ENCODE peak calls at places on chromosome 20, in ten cellular contexts. One of them, this sample, is unnamed.

GRCh38 chr20:9503530-9504251 is 10.7 kb upstream of the LAMP5 start:
- DNase-seq in nephron progenitor cell: no peak
- DNase-seq in uterus: no peak
- DNase-seq in non-pigmented ciliary epithelial cell: no peak
- DNase-seq in NCI-H1092 treated with DMSO at 0.1 percent for 48 hours: no peak
- DNase-seq in activated T-helper 9 cell treated with anti-CD3 and anti-CD28 coated beads, Interleukin-2, amount 50 U/mL, for 16 hours: no peak
- DNase-seq in mesenteric fat pad: no peak
- DNase-seq in endothelial cell of umbilical vein: no peak
- DNase-seq in foreskin fibroblast: peak
- DNase-seq in frontal cortex: no peak
- DNase-seq in this sample: no peak

GRCh38 chr20:44079291-44079690 is 107.7 kb downstream of the JPH2 start:
- DNase-seq in endothelial cell of umbilical vein: no peak
- DNase-seq in uterus: no peak
- DNase-seq in non-pigmented ciliary epithelial cell: no peak
- DNase-seq in nephron progenitor cell: no peak
- DNase-seq in mesenteric fat pad: no peak
- DNase-seq in frontal cortex: no peak
- DNase-seq in NCI-H1092 treated with DMSO at 0.1 percent for 48 hours: no peak
- DNase-seq in activated T-helper 9 cell treated with anti-CD3 and anti-CD28 coated beads, Interleukin-2, amount 50 U/mL, for 16 hours: no peak
- DNase-seq in foreskin fibroblast: peak
- DNase-seq in this sample: no peak

GRCh38 chr20:19077370-19078220 is 134.8 kb upstream of the SLC24A3 start:
- DNase-seq in endothelial cell of umbilical vein: no peak
- DNase-seq in nephron progenitor cell: no peak
- DNase-seq in activated T-helper 9 cell treated with anti-CD3 and anti-CD28 coated beads, Interleukin-2, amount 50 U/mL, for 16 hours: no peak
- DNase-seq in frontal cortex: no peak
- DNase-seq in NCI-H1092 treated with DMSO at 0.1 percent for 48 hours: no peak
- DNase-seq in foreskin fibroblast: no peak
- DNase-seq in uterus: no peak
- DNase-seq in mesenteric fat pad: no peak
- DNase-seq in non-pigmented ciliary epithelial cell: no peak
- DNase-seq in this sample: no peak

GRCh38 chr20:33373735-33374605 is 27.3 kb downstream of the CDK5RAP1 start:
- DNase-seq in nephron progenitor cell: no peak
- DNase-seq in frontal cortex: no peak
- DNase-seq in activated T-helper 9 cell treated with anti-CD3 and anti-CD28 coated beads, Interleukin-2, amount 50 U/mL, for 16 hours: no peak
- DNase-seq in foreskin fibroblast: peak
- DNase-seq in uterus: no peak
- DNase-seq in endothelial cell of umbilical vein: peak
- DNase-seq in NCI-H1092 treated with DMSO at 0.1 percent for 48 hours: no peak
- DNase-seq in non-pigmented ciliary epithelial cell: peak
- DNase-seq in mesenteric fat pad: no peak
- DNase-seq in this sample: peak

GRCh38 chr20:45947110-45947866 is 12.8 kb downstream of the PCIF1 start:
- DNase-seq in frontal cortex: no peak
- DNase-seq in non-pigmented ciliary epithelial cell: no peak
- DNase-seq in foreskin fibroblast: no peak
- DNase-seq in nephron progenitor cell: no peak
- DNase-seq in uterus: no peak
- DNase-seq in endothelial cell of umbilical vein: no peak
- DNase-seq in activated T-helper 9 cell treated with anti-CD3 and anti-CD28 coated beads, Interleukin-2, amount 50 U/mL, for 16 hours: no peak
- DNase-seq in mesenteric fat pad: no peak
- DNase-seq in NCI-H1092 treated with DMSO at 0.1 percent for 48 hours: no peak
- DNase-seq in this sample: no peak

GRCh38 chr20:20843982-20844381 is 131.5 kb upstream of the RALGAPA2 start:
- DNase-seq in NCI-H1092 treated with DMSO at 0.1 percent for 48 hours: no peak
- DNase-seq in mesenteric fat pad: no peak
- DNase-seq in endothelial cell of umbilical vein: no peak
- DNase-seq in uterus: no peak
- DNase-seq in activated T-helper 9 cell treated with anti-CD3 and anti-CD28 coated beads, Interleukin-2, amount 50 U/mL, for 16 hours: no peak
- DNase-seq in nephron progenitor cell: no peak
- DNase-seq in frontal cortex: no peak
- DNase-seq in non-pigmented ciliary epithelial cell: no peak
- DNase-seq in foreskin fibroblast: no peak
- DNase-seq in this sample: no peak

GRCh38 chr20:3162080-3162611 is 2.5 kb upstream of the FASTKD5 start:
- DNase-seq in nephron progenitor cell: no peak
- DNase-seq in endothelial cell of umbilical vein: no peak
- DNase-seq in frontal cortex: peak
- DNase-seq in NCI-H1092 treated with DMSO at 0.1 percent for 48 hours: peak
- DNase-seq in uterus: no peak
- DNase-seq in non-pigmented ciliary epithelial cell: no peak
- DNase-seq in foreskin fibroblast: no peak
- DNase-seq in activated T-helper 9 cell treated with anti-CD3 and anti-CD28 coated beads, Interleukin-2, amount 50 U/mL, for 16 hours: no peak
- DNase-seq in mesenteric fat pad: peak
- DNase-seq in this sample: peak

GRCh38 chr20:40283689-40284088 is 405.3 kb downstream of the MAFB start:
- DNase-seq in non-pigmented ciliary epithelial cell: no peak
- DNase-seq in activated T-helper 9 cell treated with anti-CD3 and anti-CD28 coated beads, Interleukin-2, amount 50 U/mL, for 16 hours: no peak
- DNase-seq in frontal cortex: no peak
- DNase-seq in endothelial cell of umbilical vein: no peak
- DNase-seq in nephron progenitor cell: no peak
- DNase-seq in foreskin fibroblast: no peak
- DNase-seq in uterus: no peak
- DNase-seq in mesenteric fat pad: no peak
- DNase-seq in NCI-H1092 treated with DMSO at 0.1 percent for 48 hours: no peak
- DNase-seq in this sample: no peak

GRCh38 chr20:13384132-13384531 is 163.1 kb downstream of the ISM1 start:
- DNase-seq in nephron progenitor cell: no peak
- DNase-seq in frontal cortex: no peak
- DNase-seq in non-pigmented ciliary epithelial cell: no peak
- DNase-seq in NCI-H1092 treated with DMSO at 0.1 percent for 48 hours: no peak
- DNase-seq in uterus: no peak
- DNase-seq in activated T-helper 9 cell treated with anti-CD3 and anti-CD28 coated beads, Interleukin-2, amount 50 U/mL, for 16 hours: no peak
- DNase-seq in endothelial cell of umbilical vein: no peak
- DNase-seq in foreskin fibroblast: no peak
- DNase-seq in mesenteric fat pad: no peak
- DNase-seq in this sample: no peak

GRCh38 chr20:6583134-6583738 is 184.2 kb upstream of the BMP2 start:
- DNase-seq in non-pigmented ciliary epithelial cell: no peak
- DNase-seq in NCI-H1092 treated with DMSO at 0.1 percent for 48 hours: peak
- DNase-seq in foreskin fibroblast: peak
- DNase-seq in uterus: peak
- DNase-seq in frontal cortex: peak
- DNase-seq in endothelial cell of umbilical vein: peak
- DNase-seq in activated T-helper 9 cell treated with anti-CD3 and anti-CD28 coated beads, Interleukin-2, amount 50 U/mL, for 16 hours: no peak
- DNase-seq in mesenteric fat pad: no peak
- DNase-seq in nephron progenitor cell: peak
- DNase-seq in this sample: peak

GRCh38 chr20:50904067-50904570 is 27.1 kb downstream of the ADNP start:
- DNase-seq in NCI-H1092 treated with DMSO at 0.1 percent for 48 hours: no peak
- DNase-seq in frontal cortex: no peak
- DNase-seq in activated T-helper 9 cell treated with anti-CD3 and anti-CD28 coated beads, Interleukin-2, amount 50 U/mL, for 16 hours: no peak
- DNase-seq in nephron progenitor cell: no peak
- DNase-seq in mesenteric fat pad: no peak
- DNase-seq in uterus: no peak
- DNase-seq in endothelial cell of umbilical vein: no peak
- DNase-seq in foreskin fibroblast: no peak
- DNase-seq in non-pigmented ciliary epithelial cell: no peak
- DNase-seq in this sample: no peak

GRCh38 chr20:6828794-6829423 is 61.4 kb downstream of the BMP2 start:
- DNase-seq in non-pigmented ciliary epithelial cell: peak
- DNase-seq in frontal cortex: peak
- DNase-seq in activated T-helper 9 cell treated with anti-CD3 and anti-CD28 coated beads, Interleukin-2, amount 50 U/mL, for 16 hours: no peak
- DNase-seq in nephron progenitor cell: peak
- DNase-seq in uterus: peak
- DNase-seq in NCI-H1092 treated with DMSO at 0.1 percent for 48 hours: peak
- DNase-seq in endothelial cell of umbilical vein: peak
- DNase-seq in mesenteric fat pad: no peak
- DNase-seq in foreskin fibroblast: peak
- DNase-seq in this sample: peak

GRCh38 chr20:59403261-59403961 is 103.0 kb downstream of the EDN3 start:
- DNase-seq in non-pigmented ciliary epithelial cell: no peak
- DNase-seq in endothelial cell of umbilical vein: peak
- DNase-seq in foreskin fibroblast: peak
- DNase-seq in nephron progenitor cell: peak
- DNase-seq in frontal cortex: peak
- DNase-seq in uterus: no peak
- DNase-seq in NCI-H1092 treated with DMSO at 0.1 percent for 48 hours: peak
- DNase-seq in mesenteric fat pad: peak
- DNase-seq in activated T-helper 9 cell treated with anti-CD3 and anti-CD28 coated beads, Interleukin-2, amount 50 U/mL, for 16 hours: peak
- DNase-seq in this sample: peak

GRCh38 chr20:24834310-24834709 is 114.8 kb upstream of the CST7 start:
- DNase-seq in uterus: no peak
- DNase-seq in non-pigmented ciliary epithelial cell: no peak
- DNase-seq in activated T-helper 9 cell treated with anti-CD3 and anti-CD28 coated beads, Interleukin-2, amount 50 U/mL, for 16 hours: no peak
- DNase-seq in NCI-H1092 treated with DMSO at 0.1 percent for 48 hours: no peak
- DNase-seq in foreskin fibroblast: no peak
- DNase-seq in endothelial cell of umbilical vein: no peak
- DNase-seq in nephron progenitor cell: no peak
- DNase-seq in frontal cortex: no peak
- DNase-seq in mesenteric fat pad: no peak
- DNase-seq in this sample: no peak

GRCh38 chr20:363319-364078 is 16.6 kb downstream of the NRSN2 start:
- DNase-seq in nephron progenitor cell: no peak
- DNase-seq in frontal cortex: no peak
- DNase-seq in activated T-helper 9 cell treated with anti-CD3 and anti-CD28 coated beads, Interleukin-2, amount 50 U/mL, for 16 hours: no peak
- DNase-seq in non-pigmented ciliary epithelial cell: no peak
- DNase-seq in uterus: no peak
- DNase-seq in NCI-H1092 treated with DMSO at 0.1 percent for 48 hours: no peak
- DNase-seq in foreskin fibroblast: peak
- DNase-seq in mesenteric fat pad: no peak
- DNase-seq in endothelial cell of umbilical vein: no peak
- DNase-seq in this sample: no peak

GRCh38 chr20:41177636-41178035 is 40.3 kb downstream of the PLCG1 start:
- DNase-seq in nephron progenitor cell: no peak
- DNase-seq in endothelial cell of umbilical vein: peak
- DNase-seq in frontal cortex: no peak
- DNase-seq in mesenteric fat pad: peak
- DNase-seq in activated T-helper 9 cell treated with anti-CD3 and anti-CD28 coated beads, Interleukin-2, amount 50 U/mL, for 16 hours: no peak
- DNase-seq in non-pigmented ciliary epithelial cell: peak
- DNase-seq in foreskin fibroblast: peak
- DNase-seq in uterus: peak
- DNase-seq in NCI-H1092 treated with DMSO at 0.1 percent for 48 hours: no peak
- DNase-seq in this sample: no peak

GRCh38 chr20:47857994-47858557 is 72.8 kb upstream of the SULF2 start:
- DNase-seq in activated T-helper 9 cell treated with anti-CD3 and anti-CD28 coated beads, Interleukin-2, amount 50 U/mL, for 16 hours: no peak
- DNase-seq in foreskin fibroblast: no peak
- DNase-seq in NCI-H1092 treated with DMSO at 0.1 percent for 48 hours: no peak
- DNase-seq in mesenteric fat pad: no peak
- DNase-seq in frontal cortex: no peak
- DNase-seq in nephron progenitor cell: no peak
- DNase-seq in endothelial cell of umbilical vein: peak
- DNase-seq in non-pigmented ciliary epithelial cell: no peak
- DNase-seq in uterus: peak
- DNase-seq in this sample: no peak

GRCh38 chr20:3825526-3825925 is 5.2 kb downstream of the AP5S1 start:
- DNase-seq in NCI-H1092 treated with DMSO at 0.1 percent for 48 hours: no peak
- DNase-seq in mesenteric fat pad: no peak
- DNase-seq in frontal cortex: no peak
- DNase-seq in activated T-helper 9 cell treated with anti-CD3 and anti-CD28 coated beads, Interleukin-2, amount 50 U/mL, for 16 hours: no peak
- DNase-seq in endothelial cell of umbilical vein: no peak
- DNase-seq in foreskin fibroblast: no peak
- DNase-seq in uterus: no peak
- DNase-seq in nephron progenitor cell: no peak
- DNase-seq in non-pigmented ciliary epithelial cell: no peak
- DNase-seq in this sample: no peak

GRCh38 chr20:57392512-57393271 is 1.5 kb downstream of the RBM38 start:
- DNase-seq in NCI-H1092 treated with DMSO at 0.1 percent for 48 hours: no peak
- DNase-seq in mesenteric fat pad: no peak
- DNase-seq in frontal cortex: no peak
- DNase-seq in non-pigmented ciliary epithelial cell: no peak
- DNase-seq in nephron progenitor cell: no peak
- DNase-seq in foreskin fibroblast: no peak
- DNase-seq in endothelial cell of umbilical vein: no peak
- DNase-seq in activated T-helper 9 cell treated with anti-CD3 and anti-CD28 coated beads, Interleukin-2, amount 50 U/mL, for 16 hours: peak
- DNase-seq in uterus: no peak
- DNase-seq in this sample: peak

GRCh38 chr20:13173201-13173600 is 47.9 kb upstream of the ISM1 start:
- DNase-seq in non-pigmented ciliary epithelial cell: no peak
- DNase-seq in nephron progenitor cell: no peak
- DNase-seq in foreskin fibroblast: no peak
- DNase-seq in endothelial cell of umbilical vein: no peak
- DNase-seq in NCI-H1092 treated with DMSO at 0.1 percent for 48 hours: no peak
- DNase-seq in activated T-helper 9 cell treated with anti-CD3 and anti-CD28 coated beads, Interleukin-2, amount 50 U/mL, for 16 hours: no peak
- DNase-seq in frontal cortex: no peak
- DNase-seq in uterus: no peak
- DNase-seq in mesenteric fat pad: no peak
- DNase-seq in this sample: no peak

GRCh38 chr20:2387180-2387577 is 6.5 kb downstream of the TGM6 start:
- DNase-seq in endothelial cell of umbilical vein: peak
- DNase-seq in mesenteric fat pad: no peak
- DNase-seq in NCI-H1092 treated with DMSO at 0.1 percent for 48 hours: no peak
- DNase-seq in foreskin fibroblast: peak
- DNase-seq in nephron progenitor cell: peak
- DNase-seq in activated T-helper 9 cell treated with anti-CD3 and anti-CD28 coated beads, Interleukin-2, amount 50 U/mL, for 16 hours: peak
- DNase-seq in non-pigmented ciliary epithelial cell: no peak
- DNase-seq in frontal cortex: no peak
- DNase-seq in uterus: no peak
- DNase-seq in this sample: no peak

GRCh38 chr20:19821605-19822004 is 63.5 kb downstream of the RIN2 start:
- DNase-seq in uterus: no peak
- DNase-seq in activated T-helper 9 cell treated with anti-CD3 and anti-CD28 coated beads, Interleukin-2, amount 50 U/mL, for 16 hours: no peak
- DNase-seq in frontal cortex: no peak
- DNase-seq in foreskin fibroblast: no peak
- DNase-seq in NCI-H1092 treated with DMSO at 0.1 percent for 48 hours: no peak
- DNase-seq in endothelial cell of umbilical vein: no peak
- DNase-seq in mesenteric fat pad: no peak
- DNase-seq in nephron progenitor cell: no peak
- DNase-seq in non-pigmented ciliary epithelial cell: no peak
- DNase-seq in this sample: no peak

GRCh38 chr20:3237958-3238615 is 903 bp downstream of the SLC4A11 start:
- DNase-seq in activated T-helper 9 cell treated with anti-CD3 and anti-CD28 coated beads, Interleukin-2, amount 50 U/mL, for 16 hours: no peak
- DNase-seq in foreskin fibroblast: no peak
- DNase-seq in frontal cortex: no peak
- DNase-seq in non-pigmented ciliary epithelial cell: no peak
- DNase-seq in uterus: no peak
- DNase-seq in nephron progenitor cell: peak
- DNase-seq in mesenteric fat pad: no peak
- DNase-seq in endothelial cell of umbilical vein: no peak
- DNase-seq in NCI-H1092 treated with DMSO at 0.1 percent for 48 hours: no peak
- DNase-seq in this sample: no peak

GRCh38 chr20:50302463-50303041 is 111.9 kb downstream of the CEBPB start:
- DNase-seq in foreskin fibroblast: peak
- DNase-seq in mesenteric fat pad: no peak
- DNase-seq in frontal cortex: no peak
- DNase-seq in activated T-helper 9 cell treated with anti-CD3 and anti-CD28 coated beads, Interleukin-2, amount 50 U/mL, for 16 hours: no peak
- DNase-seq in uterus: no peak
- DNase-seq in endothelial cell of umbilical vein: no peak
- DNase-seq in NCI-H1092 treated with DMSO at 0.1 percent for 48 hours: no peak
- DNase-seq in non-pigmented ciliary epithelial cell: no peak
- DNase-seq in nephron progenitor cell: no peak
- DNase-seq in this sample: no peak

GRCh38 chr20:37516697-37517370 is 4.2 kb upstream of the NNAT start:
- DNase-seq in activated T-helper 9 cell treated with anti-CD3 and anti-CD28 coated beads, Interleukin-2, amount 50 U/mL, for 16 hours: no peak
- DNase-seq in non-pigmented ciliary epithelial cell: no peak
- DNase-seq in uterus: no peak
- DNase-seq in mesenteric fat pad: peak
- DNase-seq in NCI-H1092 treated with DMSO at 0.1 percent for 48 hours: peak
- DNase-seq in nephron progenitor cell: no peak
- DNase-seq in endothelial cell of umbilical vein: no peak
- DNase-seq in frontal cortex: no peak
- DNase-seq in foreskin fibroblast: peak
- DNase-seq in this sample: no peak

GRCh38 chr20:32893878-32894483 is 35.3 kb downstream of the EFCAB8 start:
- DNase-seq in foreskin fibroblast: peak
- DNase-seq in endothelial cell of umbilical vein: no peak
- DNase-seq in activated T-helper 9 cell treated with anti-CD3 and anti-CD28 coated beads, Interleukin-2, amount 50 U/mL, for 16 hours: no peak
- DNase-seq in non-pigmented ciliary epithelial cell: no peak
- DNase-seq in nephron progenitor cell: peak
- DNase-seq in uterus: no peak
- DNase-seq in mesenteric fat pad: no peak
- DNase-seq in NCI-H1092 treated with DMSO at 0.1 percent for 48 hours: no peak
- DNase-seq in frontal cortex: no peak
- DNase-seq in this sample: peak

GRCh38 chr20:9054176-9054575 is 14.7 kb upstream of the PLCB4 start:
- DNase-seq in uterus: no peak
- DNase-seq in frontal cortex: no peak
- DNase-seq in activated T-helper 9 cell treated with anti-CD3 and anti-CD28 coated beads, Interleukin-2, amount 50 U/mL, for 16 hours: no peak
- DNase-seq in NCI-H1092 treated with DMSO at 0.1 percent for 48 hours: no peak
- DNase-seq in endothelial cell of umbilical vein: no peak
- DNase-seq in foreskin fibroblast: peak
- DNase-seq in nephron progenitor cell: no peak
- DNase-seq in mesenteric fat pad: no peak
- DNase-seq in non-pigmented ciliary epithelial cell: no peak
- DNase-seq in this sample: no peak

GRCh38 chr20:47357296-47358051 is 975 bp upstream of the ZMYND8 start:
- DNase-seq in mesenteric fat pad: peak
- DNase-seq in frontal cortex: no peak
- DNase-seq in foreskin fibroblast: peak
- DNase-seq in uterus: peak
- DNase-seq in nephron progenitor cell: peak
- DNase-seq in non-pigmented ciliary epithelial cell: no peak
- DNase-seq in endothelial cell of umbilical vein: peak
- DNase-seq in activated T-helper 9 cell treated with anti-CD3 and anti-CD28 coated beads, Interleukin-2, amount 50 U/mL, for 16 hours: peak
- DNase-seq in NCI-H1092 treated with DMSO at 0.1 percent for 48 hours: peak
- DNase-seq in this sample: peak

This sample was measured in body of pancreas.